ENCODE peak calls at places on chromosome 19, in four cellular contexts. One of them, this sample, is unnamed.

GRCh38 chr19:655691-656090 is 7.3 kb downstream of the RNF126 start:
- DNase-seq in thyroid gland: no peak
- DNase-seq in activated CD4-positive, alpha-beta T cell treated with anti-CD3 and anti-CD28 coated beads for 36 hours: no peak
- DNase-seq in T1000: no peak
- DNase-seq in this sample: no peak

GRCh38 chr19:2798733-2799132 is 13.4 kb downstream of the THOP1 start:
- DNase-seq in thyroid gland: no peak
- DNase-seq in activated CD4-positive, alpha-beta T cell treated with anti-CD3 and anti-CD28 coated beads for 36 hours: no peak
- DNase-seq in T1000: no peak
- DNase-seq in this sample: no peak

GRCh38 chr19:13856530-13856929 is 20.4 kb upstream of the NANOS3 start:
- DNase-seq in activated CD4-positive, alpha-beta T cell treated with anti-CD3 and anti-CD28 coated beads for 36 hours: no peak
- DNase-seq in T1000: no peak
- DNase-seq in thyroid gland: no peak
- DNase-seq in this sample: no peak

GRCh38 chr19:8174706-8175105 is 25.3 kb upstream of the FBN3 start:
- DNase-seq in activated CD4-positive, alpha-beta T cell treated with anti-CD3 and anti-CD28 coated beads for 36 hours: no peak
- DNase-seq in thyroid gland: no peak
- DNase-seq in T1000: no peak
- DNase-seq in this sample: no peak

GRCh38 chr19:18999896-19000620 is 33.3 kb downstream of the SUGP2 start:
- DNase-seq in thyroid gland: no peak
- DNase-seq in T1000: no peak
- DNase-seq in activated CD4-positive, alpha-beta T cell treated with anti-CD3 and anti-CD28 coated beads for 36 hours: no peak
- DNase-seq in this sample: no peak

GRCh38 chr19:14425696-14426138 is 6.6 kb upstream of the DDX39A start:
- DNase-seq in T1000: no peak
- DNase-seq in activated CD4-positive, alpha-beta T cell treated with anti-CD3 and anti-CD28 coated beads for 36 hours: no peak
- DNase-seq in thyroid gland: no peak
- DNase-seq in this sample: no peak

GRCh38 chr19:31289976-31290375 is 59.3 kb downstream of the TSHZ3 start:
- DNase-seq in T1000: no peak
- DNase-seq in activated CD4-positive, alpha-beta T cell treated with anti-CD3 and anti-CD28 coated beads for 36 hours: no peak
- DNase-seq in thyroid gland: no peak
- DNase-seq in this sample: no peak

GRCh38 chr19:18765224-18765623 is 25.9 kb downstream of the COMP start:
- DNase-seq in T1000: no peak
- DNase-seq in thyroid gland: no peak
- DNase-seq in activated CD4-positive, alpha-beta T cell treated with anti-CD3 and anti-CD28 coated beads for 36 hours: no peak
- DNase-seq in this sample: no peak

GRCh38 chr19:51294211-51294976 is 17.1 kb upstream of the IGLON5 start:
- DNase-seq in T1000: no peak
- DNase-seq in thyroid gland: no peak
- DNase-seq in activated CD4-positive, alpha-beta T cell treated with anti-CD3 and anti-CD28 coated beads for 36 hours: no peak
- DNase-seq in this sample: no peak

GRCh38 chr19:42121666-42122069 is 10.6 kb downstream of the POU2F2 start:
- DNase-seq in thyroid gland: peak; percentile 17
- DNase-seq in activated CD4-positive, alpha-beta T cell treated with anti-CD3 and anti-CD28 coated beads for 36 hours: peak; percentile 93
- DNase-seq in T1000: peak; percentile 83
- DNase-seq in this sample: no peak

GRCh38 chr19:5973867-5974635 is 3.9 kb downstream of the RANBP3 start:
- DNase-seq in T1000: no peak
- DNase-seq in activated CD4-positive, alpha-beta T cell treated with anti-CD3 and anti-CD28 coated beads for 36 hours: no peak
- DNase-seq in thyroid gland: no peak
- DNase-seq in this sample: no peak

GRCh38 chr19:6765738-6766356 is 1.4 kb downstream of the SH2D3A start:
- DNase-seq in activated CD4-positive, alpha-beta T cell treated with anti-CD3 and anti-CD28 coated beads for 36 hours: peak; percentile 36
- DNase-seq in thyroid gland: peak; percentile 98
- DNase-seq in T1000: no peak
- DNase-seq in this sample: no peak

GRCh38 chr19:28882818-28883217 is 330.1 kb downstream of the UQCRFS1 start:
- DNase-seq in thyroid gland: no peak
- DNase-seq in activated CD4-positive, alpha-beta T cell treated with anti-CD3 and anti-CD28 coated beads for 36 hours: no peak
- DNase-seq in T1000: no peak
- DNase-seq in this sample: no peak

GRCh38 chr19:16495982-16496612 is at the start of the genes C19orf44 and CALR3:
- DNase-seq in T1000: peak; percentile 96
- DNase-seq in activated CD4-positive, alpha-beta T cell treated with anti-CD3 and anti-CD28 coated beads for 36 hours: peak; percentile 99
- DNase-seq in thyroid gland: peak; percentile 99
- DNase-seq in this sample: peak; percentile 98

GRCh38 chr19:12721656-12722565 is 1.8 kb downstream of the TNPO2 start:
- DNase-seq in thyroid gland: peak; percentile 69
- DNase-seq in activated CD4-positive, alpha-beta T cell treated with anti-CD3 and anti-CD28 coated beads for 36 hours: peak; percentile 73
- DNase-seq in T1000: peak; percentile 39
- DNase-seq in this sample: peak; percentile 38

GRCh38 chr19:29615891-29616425 is 9.9 kb downstream of the POP4 start:
- DNase-seq in activated CD4-positive, alpha-beta T cell treated with anti-CD3 and anti-CD28 coated beads for 36 hours: no peak
- DNase-seq in T1000: no peak
- DNase-seq in thyroid gland: no peak
- DNase-seq in this sample: no peak

GRCh38 chr19:18109731-18110671 is 12.4 kb downstream of the MAST3 start:
- DNase-seq in thyroid gland: peak; percentile 50
- DNase-seq in activated CD4-positive, alpha-beta T cell treated with anti-CD3 and anti-CD28 coated beads for 36 hours: peak; percentile 63
- DNase-seq in T1000: no peak
- DNase-seq in this sample: no peak